ENCODE peak calls at places on chromosome 12, in six cellular contexts. S is NB4; H is CD4-positive, alpha-beta T cell; E is nephron progenitor cell; O is heart right ventricle; U is thoracic aorta. A is an unnamed sample.

GRCh38 chr12:30000401-30000800 is 216.7 kb upstream of the TMTC1 start:
- DNase-seq in S (no peak), H (no peak), E (no peak), O (no peak), U (no peak), A (no peak)

GRCh38 chr12:49922349-49923034 is 18.8 kb upstream of the FAIM2 start:
- DNase-seq in S (no peak), H (no peak), E (no peak), O (peak), U (no peak), A (no peak)

GRCh38 chr12:106090586-106091411 is 48.0 kb downstream of the NUAK1 start:
- DNase-seq in S (no peak), H (no peak), E (no peak), O (peak), U (peak), A (no peak)

GRCh38 chr12:24551368-24551767 is 397.5 kb downstream of the BCAT1 start:
- DNase-seq in S (no peak), H (no peak), E (no peak), O (no peak), U (no peak), A (no peak)

GRCh38 chr12:57837779-57838562 is 8.6 kb downstream of the CTDSP2 start:
- DNase-seq in S (peak), H (no peak), E (no peak), O (peak), U (no peak), A (no peak)

GRCh38 chr12:41769810-41770209 is 374.9 kb downstream of the GXYLT1 start:
- DNase-seq in S (no peak), H (no peak), E (no peak), O (no peak), U (no peak), A (no peak)

GRCh38 chr12:93954160-93955112 is 193.9 kb upstream of the PLXNC1 start:
- DNase-seq in S (no peak), H (no peak), E (no peak), O (peak), U (no peak), A (no peak)

GRCh38 chr12:24821691-24822090 is 127.2 kb downstream of the BCAT1 start:
- DNase-seq in S (no peak), H (no peak), E (no peak), O (no peak), U (no peak), A (no peak)

GRCh38 chr12:89353188-89353822 is 1.0 kb upstream of the DUSP6 start:
- DNase-seq in S (peak), H (no peak), E (peak), O (peak), U (no peak), A (peak)

GRCh38 chr12:58074259-58074658 is 132.9 kb downstream of the ATP23 start:
- DNase-seq in S (no peak), H (no peak), E (no peak), O (no peak), U (no peak), A (no peak)

GRCh38 chr12:132449565-132450390 is 40.2 kb upstream of the FBRSL1 start:
- DNase-seq in S (no peak), H (no peak), E (no peak), O (no peak), U (no peak), A (no peak)

GRCh38 chr12:1457901-1458300 is 136.5 kb downstream of the FBXL14 start:
- DNase-seq in S (no peak), H (no peak), E (no peak), O (peak), U (peak), A (no peak)

GRCh38 chr12:76914102-76914859 is 35.5 kb upstream of the CSRP2 start:
- DNase-seq in S (no peak), H (no peak), E (no peak), O (no peak), U (no peak), A (no peak)

GRCh38 chr12:107007421-107007820 is 20.5 kb upstream of the MTERF2 start:
- DNase-seq in S (peak), H (no peak), E (no peak), O (no peak), U (no peak), A (no peak)

GRCh38 chr12:108570743-108571603 is 8.6 kb downstream of the ISCU start:
- DNase-seq in S (peak), H (no peak), E (no peak), O (no peak), U (no peak), A (no peak)

GRCh38 chr12:102009796-102010195 is 52.0 kb downstream of the WASHC3 start:
- DNase-seq in S (no peak), H (no peak), E (no peak), O (no peak), U (no peak), A (no peak)

GRCh38 chr12:41362511-41362910 is 174.4 kb downstream of the PDZRN4 start:
- DNase-seq in S (no peak), H (no peak), E (no peak), O (no peak), U (no peak), A (no peak)

GRCh38 chr12:123516221-123516780 is 17.2 kb downstream of the RILPL1 start:
- DNase-seq in S (no peak), H (no peak), E (peak), O (no peak), U (no peak), A (no peak)

GRCh38 chr12:68579254-68579653 is 31.4 kb upstream of the RAP1B start:
- DNase-seq in S (no peak), H (no peak), E (no peak), O (no peak), U (no peak), A (no peak)

GRCh38 chr12:130832561-130833209 is 6.4 kb downstream of the STX2 start:
- DNase-seq in S (peak), H (no peak), E (no peak), O (no peak), U (no peak), A (peak)

GRCh38 chr12:1309610-1310009 is 284.8 kb downstream of the FBXL14 start:
- DNase-seq in S (peak), H (no peak), E (no peak), O (no peak), U (no peak), A (no peak)

GRCh38 chr12:105671720-105672119 is 341.2 kb downstream of the C12orf75 start:
- DNase-seq in S (no peak), H (no peak), E (no peak), O (no peak), U (no peak), A (no peak)

GRCh38 chr12:2383276-2384028 is 330.7 kb downstream of the CACNA1C start:
- DNase-seq in S (no peak), H (no peak), E (no peak), O (no peak), U (no peak), A (no peak)

GRCh38 chr12:42564540-42564939 is 25.0 kb downstream of the PRICKLE1 start:
- DNase-seq in S (no peak), H (no peak), E (no peak), O (no peak), U (no peak), A (no peak)

GRCh38 chr12:38155526-38156496 is 160.8 kb upstream of the ALG10B start:
- DNase-seq in S (no peak), H (no peak), E (no peak), O (no peak), U (no peak), A (no peak)
- TF ChIP-seq CTCF in S (no peak), H (no peak), E (no peak), O (no peak), U (no peak), A (no peak)

DNA sequence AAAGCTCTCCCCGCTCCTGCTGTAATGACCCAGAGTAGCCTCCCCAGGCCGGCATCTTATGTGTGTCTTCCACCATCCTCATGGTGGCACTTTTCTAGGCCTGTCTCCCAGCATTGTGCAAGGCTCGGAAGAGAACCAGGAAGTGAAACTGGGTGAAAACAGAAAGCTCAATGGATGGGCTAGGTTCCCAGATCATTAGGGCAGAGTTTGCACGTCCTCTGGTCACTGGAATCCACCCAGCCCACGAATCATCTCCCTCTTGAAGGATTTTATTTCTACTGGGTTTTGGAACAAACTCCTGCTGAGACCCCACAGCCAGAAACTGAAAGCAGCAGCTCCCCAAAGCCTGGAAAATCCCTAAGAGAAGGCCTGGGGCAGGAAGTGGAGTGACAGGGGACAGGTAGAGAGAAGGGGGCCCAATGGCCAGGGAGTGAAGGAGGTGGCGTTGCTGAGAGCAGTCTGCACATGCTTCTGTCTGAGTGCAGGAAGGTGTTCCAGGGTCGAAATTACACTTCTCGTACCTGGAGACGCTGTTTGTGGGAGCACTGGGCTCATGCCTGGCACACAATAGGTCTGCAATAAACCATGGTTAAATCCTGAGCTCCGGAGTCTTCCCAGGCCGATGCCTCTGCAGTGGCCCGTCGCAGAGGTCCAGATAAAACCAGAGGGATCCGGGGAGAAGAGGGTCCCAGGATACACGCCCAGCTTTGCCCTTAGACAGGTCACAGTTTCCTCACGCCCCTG is 15.6 kb downstream of the ACVRL1 start:
- DNase-seq in S (peak), H (no peak), E (no peak), O (peak), U (no peak), A (peak)
- TF ChIP-seq CTCF in S (no peak), H (no peak), E (no peak), O (peak), U (no peak), A (no peak)

DNA sequence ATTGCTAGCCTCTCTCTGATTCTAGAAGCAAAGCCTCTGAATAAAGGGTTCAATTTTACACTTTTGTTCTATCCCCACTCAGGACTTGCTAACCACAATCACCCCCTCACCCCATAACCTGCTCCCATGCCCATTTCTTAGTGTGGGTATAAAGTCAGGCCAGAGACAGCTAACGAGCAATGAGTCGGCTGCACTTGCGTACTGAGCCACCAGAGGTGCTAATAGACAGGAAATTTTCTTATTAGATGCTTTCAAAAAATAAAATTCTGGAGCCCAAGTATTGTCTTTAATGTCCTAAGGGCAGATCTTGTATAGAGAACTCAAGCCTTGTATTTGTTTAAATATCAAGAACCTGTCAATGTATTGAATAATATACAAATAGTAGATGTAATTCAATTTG is 256.9 kb downstream of the SYT1 start:
- DNase-seq in S (peak), H (no peak), E (no peak), O (no peak), U (no peak), A (no peak)
- TF ChIP-seq CTCF in S (peak), H (no peak), E (peak), O (peak), U (no peak), A (no peak)

DNA sequence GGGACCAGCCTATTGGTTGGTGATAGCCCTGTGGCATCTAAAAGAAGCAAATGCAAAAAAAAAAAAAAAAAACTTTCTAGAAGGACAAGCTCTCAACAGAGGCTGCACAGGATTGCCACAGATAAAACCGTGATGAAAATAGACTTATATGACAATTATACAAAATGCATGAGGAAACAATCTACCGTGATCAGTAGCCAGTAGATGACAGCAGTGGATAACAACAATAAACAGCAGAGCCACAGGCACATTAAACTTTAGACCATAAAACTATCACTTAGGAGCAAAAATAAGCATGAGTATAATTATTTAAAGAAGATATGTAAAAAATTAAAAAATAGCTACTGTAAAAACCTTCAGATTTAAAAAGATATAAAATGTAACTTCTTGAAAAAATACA is 183.5 kb upstream of the ABCD2 start:
- DNase-seq in S (no peak), H (no peak), E (no peak), O (no peak), U (no peak), A (no peak)
- TF ChIP-seq CTCF in S (no peak), H (no peak), E (no peak), O (no peak), U (no peak), A (no peak)

DNA sequence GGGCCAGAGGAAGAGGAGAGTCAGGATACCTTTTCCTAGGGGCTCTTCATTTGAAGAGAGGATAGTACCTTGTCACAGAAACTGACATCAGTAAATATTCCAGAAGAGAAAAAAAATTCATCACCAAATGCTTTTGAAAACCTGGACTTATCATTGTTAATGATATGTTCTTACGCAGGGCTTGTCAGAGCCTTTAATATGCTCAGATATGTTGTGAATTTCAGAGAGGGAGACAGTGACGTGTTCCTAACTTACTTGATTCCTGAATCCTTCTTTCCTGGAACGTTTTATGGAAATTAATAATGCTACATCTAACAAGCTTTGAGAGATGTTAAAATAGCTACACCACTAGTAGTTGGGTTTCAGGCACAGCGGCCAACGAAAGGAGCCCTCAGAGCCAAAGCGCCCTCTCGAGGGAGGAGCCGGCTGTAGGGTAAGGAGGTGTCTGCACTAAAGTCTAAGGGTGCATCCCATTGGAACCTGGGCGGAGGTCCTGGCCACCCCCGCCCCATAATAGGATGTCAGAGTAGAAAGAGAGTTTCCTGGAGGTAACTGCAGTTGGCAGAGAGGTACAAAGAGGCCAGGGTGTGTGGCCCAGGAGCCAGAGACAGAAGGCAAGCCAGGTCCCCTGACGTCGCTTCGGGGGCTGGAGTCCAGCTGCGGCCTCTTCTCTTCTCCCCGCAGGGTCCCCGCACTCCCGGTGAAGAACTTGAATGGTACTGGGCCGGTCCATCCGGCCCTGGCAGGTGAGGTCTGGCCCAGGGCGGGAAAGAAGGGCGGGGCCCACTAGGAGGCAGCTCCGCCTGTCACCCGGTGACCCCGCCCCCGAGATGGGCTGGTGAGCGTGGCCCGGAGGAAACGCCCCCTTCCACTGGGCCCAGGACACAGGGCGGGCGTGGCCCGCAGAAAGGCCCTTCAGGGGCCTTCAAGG is 36.2 kb downstream of the DTX1 start:
- DNase-seq in S (peak), H (no peak), E (peak), O (no peak), U (no peak), A (no peak)
- TF ChIP-seq CTCF in S (peak), H (no peak), E (no peak), O (peak), U (no peak), A (peak)

GRCh38 chr12:114131824-114132223 is 165.7 kb upstream of the RBM19 start:
- DNase-seq in S (peak), H (no peak), E (no peak), O (no peak), U (no peak), A (no peak)
- TF ChIP-seq CTCF in S (peak), H (no peak), E (no peak), O (no peak), U (no peak), A (no peak)

DNA sequence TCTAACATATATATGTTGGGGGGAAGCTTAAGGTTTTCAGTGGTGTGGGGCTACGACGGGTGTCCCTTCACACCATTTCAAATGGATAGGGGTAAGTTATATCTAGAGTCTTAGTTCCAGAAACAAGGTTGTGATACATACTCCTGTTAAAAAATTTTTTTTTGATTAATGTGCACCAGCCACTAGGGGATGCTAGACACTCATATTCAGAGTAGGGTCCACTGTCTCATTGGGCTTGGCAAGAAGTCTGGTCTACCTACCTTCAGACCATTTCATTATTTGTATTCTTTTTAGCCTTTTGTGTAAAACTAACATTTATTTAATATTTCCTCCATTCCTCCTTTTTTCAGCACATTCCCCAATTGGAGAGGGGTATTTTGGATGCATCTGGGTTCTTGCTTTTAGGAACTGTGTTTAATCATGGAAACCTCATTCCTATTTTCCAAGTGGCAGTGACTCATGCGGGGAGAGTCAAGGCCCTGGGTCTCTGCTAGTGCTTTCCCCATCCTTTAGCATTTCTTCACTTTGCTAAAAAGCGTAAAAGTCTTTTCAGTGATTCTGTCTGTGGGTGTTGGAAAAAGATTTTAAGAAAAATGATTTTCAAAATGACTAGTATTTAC is 33.4 kb downstream of the ANO4 start:
- DNase-seq in S (peak), H (no peak), E (peak), O (no peak), U (no peak), A (no peak)
- TF ChIP-seq CTCF in S (peak), H (no peak), E (peak), O (peak), U (peak), A (no peak)

A was measured in CD14-positive monocyte.